ENCODE peak calls at places on chromosome 17, in four cellular contexts. K is activated T-cell treated with anti-CD3 and anti-CD28 coated beads for 48 hours, G is NCI-H1048, A is H9. H is an unnamed sample.

GRCh38 chr17:56995776-56996175 is 17.8 kb downstream of the SCPEP1 start:
- DNase-seq in K (no peak), G (no peak), A (no peak), H (no peak)

GRCh38 chr17:41655611-41656111 is 31.3 kb upstream of the KRT17 start:
- DNase-seq in A (peak; percentile 85), K (no peak), G (peak; percentile 51), H (peak; percentile 96)

GRCh38 chr17:13750783-13751484 is 149.2 kb upstream of the HS3ST3A1 start:
- DNase-seq in A (peak; percentile 77), G (no peak), K (no peak), H (no peak)

GRCh38 chr17:38868095-38868967 is 1.5 kb upstream of the LASP1 start:
- DNase-seq in A (no peak), G (no peak), K (no peak), H (no peak)

GRCh38 chr17:58337126-58337599 is 8.6 kb upstream of the TSPOAP1 start:
- DNase-seq in A (peak; percentile 48), G (no peak), K (no peak), H (no peak)

GRCh38 chr17:63841350-63842172 is 924 bp downstream of the SMARCD2 start:
- DNase-seq in K (no peak), G (no peak), A (no peak), H (peak; percentile 64)

GRCh38 chr17:49987681-49988441 is 7.2 kb downstream of the DLX3 start:
- DNase-seq in G (no peak), A (peak; percentile 50), K (no peak), H (peak; percentile 88)

GRCh38 chr17:54153423-54153822 is 330.7 kb downstream of the KIF2B start:
- DNase-seq in A (no peak), G (no peak), K (no peak), H (no peak)

GRCh38 chr17:5762191-5762590 is 177.9 kb upstream of the NLRP1 start:
- DNase-seq in K (no peak), G (no peak), A (no peak), H (no peak)

GRCh38 chr17:62572488-62573469 is 54.7 kb upstream of the MRC2 start:
- DNase-seq in G (no peak), K (no peak), A (no peak), H (no peak)

GRCh38 chr17:34386925-34387550 is 24.0 kb upstream of the CCL1 start:
- DNase-seq in A (peak; percentile 27), K (no peak), G (no peak), H (no peak)

GRCh38 chr17:81018044-81018802 is 16.7 kb upstream of the BAIAP2 start:
- DNase-seq in K (no peak), A (no peak), G (no peak), H (no peak)

GRCh38 chr17:58248955-58249269 is 10.5 kb downstream of the LPO start:
- DNase-seq in K (no peak), G (no peak), A (no peak), H (no peak)

GRCh38 chr17:56367381-56367780 is 214.1 kb downstream of the ANKFN1 start:
- DNase-seq in A (no peak), K (no peak), G (no peak), H (no peak)

GRCh38 chr17:64572682-64573154 is 65.9 kb downstream of the CEP95 start:
- DNase-seq in K (no peak), A (no peak), G (no peak), H (no peak)

GRCh38 chr17:82937411-82938371 is 97.9 kb upstream of the ZNF750 start:
- DNase-seq in A (no peak), G (no peak), K (no peak), H (peak; percentile 78)

GRCh38 chr17:48597492-48597774 is 3.9 kb upstream of the HOXB5 start:
- DNase-seq in K (no peak), A (no peak), G (no peak), H (no peak)

GRCh38 chr17:35841505-35841904 is 27.2 kb downstream of the HEATR9 start:
- DNase-seq in K (no peak), A (no peak), G (no peak), H (no peak)

GRCh38 chr17:81821603-81822311 is 11.3 kb downstream of the MCRIP1 start:
- DNase-seq in G (peak; percentile 46), A (peak; percentile 79), K (no peak), H (peak; percentile 72)

GRCh38 chr17:50153650-50154575 is 3.4 kb upstream of the PPP1R9B start:
- DNase-seq in A (no peak), G (no peak), K (no peak), H (no peak)

GRCh38 chr17:70804161-70804560 is 634.8 kb downstream of the KCNJ2 start:
- DNase-seq in A (no peak), G (no peak), K (no peak), H (peak; percentile 24)

GRCh38 chr17:83125515-83126274 is 46.3 kb downstream of the METRNL start:
- DNase-seq in K (no peak), G (no peak), A (peak; percentile 30), H (peak; percentile 95)

GRCh38 chr17:73644145-73645049 is at the start of gene SDK2:
- DNase-seq in K (no peak), A (no peak), G (no peak), H (peak; percentile 85)

GRCh38 chr17:12922120-12922519 is 95.7 kb downstream of the ELAC2 start:
- DNase-seq in K (no peak), A (no peak), G (no peak), H (no peak)

GRCh38 chr17:75910699-75911098 is 6.0 kb upstream of the MRPL38 start:
- DNase-seq in A (peak; percentile 75), G (no peak), K (no peak), H (no peak)

GRCh38 chr17:41905172-41905571 is 13.6 kb downstream of the ACLY start:
- DNase-seq in A (no peak), K (no peak), G (no peak), H (no peak)

GRCh38 chr17:28738680-28739384 is 5.0 kb upstream of the TRAF4 start:
- DNase-seq in K (no peak), G (no peak), A (no peak), H (no peak)

H was measured in lower leg skin.